ENCODE peak calls at places on chromosomes 2 and 18, in four cellular contexts. M, B, S and Q are unnamed samples.
A peak's percentile ranks its signal among the peaks of the same experiment; 100 is the strongest.

GRCh38 chr2:105929506-105929905 is 184.8 kb downstream of the NCK2 start:
- DNase-seq in S (no peak), B (no peak), M (no peak), Q (no peak)

GRCh38 chr2:67289921-67290371 is 107.2 kb upstream of the ETAA1 start:
- DNase-seq in S (no peak), B (no peak), M (no peak), Q (no peak)

GRCh38 chr2:85793584-85793983 is 39.8 kb downstream of the ATOH8 start:
- DNase-seq in B (no peak), M (no peak), S (no peak), Q (no peak)

GRCh38 chr2:28429636-28430376 is 37.1 kb downstream of the FOSL2 start:
- DNase-seq in B (no peak), M (no peak), S (no peak), Q (no peak)

GRCh38 chr2:42958036-42958370 is 165.6 kb upstream of the HAAO start:
- DNase-seq in S (no peak), M (no peak), B (no peak), Q (no peak)

GRCh38 chr2:119693967-119694366 is 15.0 kb downstream of the TMEM177 start:
- DNase-seq in M (no peak), B (no peak), S (no peak), Q (no peak)

GRCh38 chr2:201203916-201204654 is 21.1 kb downstream of the CASP10 start:
- DNase-seq in M (no peak), S (no peak), B (no peak), Q (no peak)

GRCh38 chr18:79395761-79396404 is at the start of gene NFATC1:
- DNase-seq in B (no peak), M (peak; percentile 79), S (no peak), Q (peak; percentile 75)

GRCh38 chr2:46550686-46551404 is 71.5 kb downstream of the TMEM247 start:
- DNase-seq in M (no peak), S (no peak), B (no peak), Q (no peak)

GRCh38 chr2:101883860-101884259 is 107.9 kb upstream of the IL1R2 start:
- DNase-seq in B (no peak), M (no peak), S (peak; percentile 60), Q (peak; percentile 60)

GRCh38 chr18:22471546-22472131 is 53.9 kb upstream of the CTAGE1 start:
- DNase-seq in S (no peak), M (no peak), B (no peak), Q (no peak)

GRCh38 chr18:6001867-6002266 is 106.5 kb upstream of the TMEM200C start:
- DNase-seq in M (no peak), B (no peak), S (no peak), Q (no peak)

GRCh38 chr18:58941426-58942099 is 76.9 kb downstream of the ZNF532 start:
- DNase-seq in M (no peak), S (no peak), B (no peak), Q (no peak)

GRCh38 chr2:159737292-159737916 is 25.1 kb downstream of the MARCHF7 start:
- DNase-seq in S (no peak), M (no peak), B (no peak), Q (no peak)

GRCh38 chr18:6221602-6222014 is 193.1 kb downstream of the L3MBTL4 start:
- DNase-seq in S (no peak), B (no peak), M (no peak), Q (no peak)

GRCh38 chr2:177625744-177626655 is 233.4 kb downstream of the AGPS start:
- DNase-seq in S (no peak), M (no peak), B (no peak), Q (no peak)

GRCh38 chr2:235135990-235136561 is 184.3 kb downstream of the SH3BP4 start:
- DNase-seq in B (no peak), M (peak; percentile 85), S (peak; percentile 78), Q (peak; percentile 57)

GRCh38 chr2:41928593-41928992 is 119.2 kb upstream of the PKDCC start:
- DNase-seq in M (no peak), S (no peak), B (no peak), Q (no peak)

GRCh38 chr2:218329826-218330651 is 26.6 kb upstream of the CATIP start:
- DNase-seq in M (no peak), B (peak; percentile 59), S (no peak), Q (no peak)

GRCh38 chr2:217817466-217818292 is 185.1 kb downstream of the TNS1 start:
- DNase-seq in M (no peak), S (no peak), B (no peak), Q (no peak)

GRCh38 chr2:232541195-232541960 is 1.9 kb downstream of the CHRNG start:
- DNase-seq in B (no peak), M (peak; percentile 47), S (no peak), Q (no peak)

GRCh38 chr18:22210331-22210754 is 41.0 kb downstream of the GATA6 start:
- DNase-seq in S (no peak), B (no peak), M (no peak), Q (no peak)

GRCh38 chr18:55097406-55098170 is 138.3 kb upstream of the CCDC68 start:
- DNase-seq in S (no peak), B (no peak), M (no peak), Q (peak; percentile 12)

GRCh38 chr2:769771-770170 is 92.6 kb upstream of the TMEM18 start:
- DNase-seq in B (no peak), M (no peak), S (no peak), Q (no peak)

GRCh38 chr2:35548171-35548570 is 807.4 kb upstream of the CRIM1 start:
- DNase-seq in B (no peak), S (no peak), M (no peak), Q (no peak)

GRCh38 chr18:32891797-32892196 is 119.0 kb upstream of the KLHL14 start:
- DNase-seq in S (peak; percentile 11), B (no peak), M (no peak), Q (no peak)
- TF ChIP-seq HDAC6 in S (no peak), B (no peak), M (no peak), Q (no peak)

DNA sequence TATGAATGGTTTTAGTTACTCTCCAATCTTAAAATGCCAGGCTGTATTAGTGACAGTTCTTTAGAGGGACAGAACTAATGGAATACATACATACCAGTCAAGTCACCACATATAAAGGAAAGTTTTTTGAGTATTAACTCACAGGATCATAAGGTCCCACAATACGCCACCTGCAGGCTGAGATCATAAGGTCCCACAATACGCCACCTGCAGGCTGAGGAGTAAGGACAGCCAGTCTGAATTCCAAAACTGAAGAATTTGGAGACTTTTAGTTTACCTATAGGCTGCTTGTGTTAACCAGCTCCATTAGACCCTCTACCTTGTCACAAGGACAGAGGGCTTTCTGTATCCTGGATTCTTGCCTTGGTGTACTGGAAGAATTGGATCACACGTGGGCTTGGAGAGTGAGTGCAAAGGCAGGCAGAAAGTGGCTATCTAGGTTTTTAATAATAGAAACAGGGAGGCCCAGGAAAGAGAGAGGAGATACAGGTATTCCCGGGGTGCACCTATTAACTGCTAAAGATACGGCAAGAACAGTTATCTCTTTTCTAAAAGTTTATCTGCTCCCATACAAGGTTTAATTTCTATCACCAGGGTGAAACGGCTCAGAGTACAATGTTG is 234.9 kb upstream of the CYRIA start:
- DNase-seq in S (peak; percentile 55), M (peak; percentile 63), B (no peak), Q (peak; percentile 11)
- TF ChIP-seq HDAC6 in S (no peak), M (no peak), B (no peak), Q (no peak)

GRCh38 chr18:78378403-78378802 is 601.2 kb upstream of the SALL3 start:
- DNase-seq in B (no peak), M (no peak), S (no peak), Q (no peak)
- TF ChIP-seq HDAC6 in B (no peak), M (no peak), S (no peak), Q (no peak)

GRCh38 chr2:39401319-39401718 is 35.8 kb downstream of the MAP4K3 start:
- DNase-seq in B (no peak), S (no peak), M (no peak), Q (no peak)

GRCh38 chr2:39405364-39405763 is 31.7 kb downstream of the MAP4K3 start:
- DNase-seq in B (no peak), M (no peak), S (no peak), Q (no peak)

GRCh38 chr2:39399570-39399969 is 37.5 kb downstream of the MAP4K3 start:
- DNase-seq in M (no peak), B (no peak), S (no peak), Q (no peak)

GRCh38 chr2:39407516-39408296 is 29.4 kb downstream of the MAP4K3 start:
- DNase-seq in B (no peak), M (no peak), S (no peak), Q (no peak)

DNA sequence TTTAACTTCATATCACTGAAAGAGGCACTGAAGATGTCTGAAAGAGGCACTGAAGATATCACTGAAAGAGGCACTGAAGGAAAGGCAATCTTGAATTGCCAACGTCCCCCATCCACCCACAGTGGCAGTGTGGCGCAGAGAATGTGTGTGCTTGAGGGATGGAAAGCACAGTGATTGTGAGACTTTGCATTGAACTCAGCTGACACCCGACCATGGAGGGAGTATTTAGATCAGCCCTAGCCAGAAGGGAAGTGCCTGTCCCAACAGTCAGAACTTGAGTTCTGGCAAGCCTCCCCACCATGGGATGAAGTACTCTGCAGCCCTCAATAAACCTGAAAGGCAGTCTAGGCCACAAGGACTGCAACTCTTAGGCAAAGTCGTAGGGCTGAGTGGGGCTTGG is 33.8 kb downstream of the MAP4K3 start:
- DNase-seq in M (no peak), S (no peak), B (no peak), Q (no peak)
- TF ChIP-seq HDAC6 in M (no peak), S (no peak), B (no peak), Q (no peak)

GRCh38 chr2:133956434-133956935 is 297.4 kb upstream of the MGAT5 start:
- DNase-seq in M (no peak), S (no peak), B (no peak), Q (no peak)

GRCh38 chr2:133953524-133953923 is 300.3 kb upstream of the MGAT5 start:
- DNase-seq in S (no peak), B (peak; percentile 51), M (no peak), Q (no peak)

GRCh38 chr2:133954636-133955035 is 299.2 kb upstream of the MGAT5 start:
- DNase-seq in M (no peak), S (no peak), B (no peak), Q (no peak)

GRCh38 chr2:133952896-133953295 is 301.0 kb upstream of the MGAT5 start:
- DNase-seq in S (no peak), M (no peak), B (no peak), Q (no peak)

GRCh38 chr2:133955174-133955573 is 298.7 kb upstream of the MGAT5 start:
- DNase-seq in S (no peak), B (no peak), M (no peak), Q (peak; percentile 6)
- TF ChIP-seq HDAC6 in S (no peak), B (no peak), M (no peak), Q (no peak)

DNA sequence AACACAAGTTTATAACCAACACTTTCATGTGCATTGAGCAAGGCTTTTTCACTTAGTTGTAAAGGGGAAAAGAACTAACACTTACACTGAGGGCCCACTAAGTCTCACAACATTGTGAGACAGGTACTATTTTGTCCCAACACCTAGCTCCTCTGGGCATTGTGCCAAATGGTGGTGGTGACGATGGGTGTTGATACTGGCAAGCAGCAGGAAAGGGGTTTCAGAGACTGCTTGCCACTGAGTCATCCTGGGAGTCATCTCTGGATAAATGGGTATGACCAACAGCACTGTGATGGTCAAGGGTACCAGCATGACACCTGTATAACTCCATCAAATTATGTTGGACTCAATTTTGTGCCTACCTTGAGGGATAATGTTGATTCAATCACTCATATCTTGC is 138.8 kb upstream of the ITGA6 start:
- DNase-seq in S (no peak), M (no peak), B (no peak), Q (no peak)
- TF ChIP-seq HDAC6 in S (no peak), M (no peak), B (no peak), Q (no peak)